ENCODE peak calls at places on chromosomes 16 and 17, in five cellular contexts. One of them, this sample, is unnamed.

GRCh38 chr16:19884021-19884485 is 595 bp downstream of the GPRC5B start:
- ATAC-seq in left lung: no peak
- ATAC-seq in heart right ventricle: peak
- ATAC-seq in PC-3: peak
- ATAC-seq in Panc1: peak
- ATAC-seq in this sample: no peak

GRCh38 chr16:23280483-23280967 is 21.6 kb upstream of the SCNN1B start:
- ATAC-seq in left lung: no peak
- ATAC-seq in heart right ventricle: no peak
- ATAC-seq in PC-3: peak
- ATAC-seq in Panc1: peak
- ATAC-seq in this sample: no peak

GRCh38 chr17:17737938-17738894 is 57.0 kb downstream of the RAI1 start:
- ATAC-seq in left lung: peak
- ATAC-seq in heart right ventricle: no peak
- ATAC-seq in PC-3: no peak
- ATAC-seq in Panc1: peak
- ATAC-seq in this sample: peak

GRCh38 chr17:43536236-43537088 is 9.7 kb downstream of the ETV4 start:
- ATAC-seq in left lung: no peak
- ATAC-seq in heart right ventricle: no peak
- ATAC-seq in PC-3: peak
- ATAC-seq in Panc1: no peak
- ATAC-seq in this sample: no peak

GRCh38 chr16:18833707-18834505 is 32.6 kb upstream of the ARL6IP1 start:
- ATAC-seq in left lung: no peak
- ATAC-seq in heart right ventricle: no peak
- ATAC-seq in PC-3: no peak
- ATAC-seq in Panc1: no peak
- ATAC-seq in this sample: no peak

GRCh38 chr16:57434003-57434402 is 13.2 kb downstream of the CIAPIN1 start:
- ATAC-seq in left lung: no peak
- ATAC-seq in heart right ventricle: no peak
- ATAC-seq in PC-3: no peak
- ATAC-seq in Panc1: no peak
- ATAC-seq in this sample: no peak

GRCh38 chr17:32654351-32654750 is 167.6 kb downstream of the CDK5R1 start:
- ATAC-seq in left lung: no peak
- ATAC-seq in heart right ventricle: no peak
- ATAC-seq in PC-3: no peak
- ATAC-seq in Panc1: no peak
- ATAC-seq in this sample: no peak

GRCh38 chr17:28466521-28467048 is 6.9 kb upstream of the SLC13A2 start:
- ATAC-seq in left lung: peak
- ATAC-seq in heart right ventricle: no peak
- ATAC-seq in PC-3: no peak
- ATAC-seq in Panc1: peak
- ATAC-seq in this sample: no peak

GRCh38 chr17:51850206-51850605 is 308.3 kb downstream of the CA10 start:
- ATAC-seq in left lung: no peak
- ATAC-seq in heart right ventricle: no peak
- ATAC-seq in PC-3: no peak
- ATAC-seq in Panc1: peak
- ATAC-seq in this sample: no peak

GRCh38 chr17:37301288-37301687 is 74.5 kb upstream of the C17orf78 start:
- ATAC-seq in left lung: peak
- ATAC-seq in heart right ventricle: peak
- ATAC-seq in PC-3: no peak
- ATAC-seq in Panc1: no peak
- ATAC-seq in this sample: peak

GRCh38 chr17:52546990-52547389 is 388.5 kb upstream of the CA10 start:
- ATAC-seq in left lung: no peak
- ATAC-seq in heart right ventricle: no peak
- ATAC-seq in PC-3: no peak
- ATAC-seq in Panc1: no peak
- ATAC-seq in this sample: no peak

GRCh38 chr17:29653995-29654714 is 31.4 kb upstream of the CORO6 start:
- ATAC-seq in left lung: no peak
- ATAC-seq in heart right ventricle: no peak
- ATAC-seq in PC-3: no peak
- ATAC-seq in Panc1: no peak
- ATAC-seq in this sample: no peak

GRCh38 chr17:77306790-77307478 is 166.2 kb downstream of the SEC14L1 start:
- ATAC-seq in left lung: no peak
- ATAC-seq in heart right ventricle: no peak
- ATAC-seq in PC-3: no peak
- ATAC-seq in Panc1: peak
- ATAC-seq in this sample: no peak

GRCh38 chr17:55089955-55090573 is 121.5 kb downstream of the STXBP4 start:
- ATAC-seq in left lung: peak
- ATAC-seq in heart right ventricle: no peak
- ATAC-seq in PC-3: peak
- ATAC-seq in Panc1: no peak
- ATAC-seq in this sample: no peak

GRCh38 chr17:68190495-68190894 is 57.3 kb upstream of the AMZ2 start:
- ATAC-seq in left lung: no peak
- ATAC-seq in heart right ventricle: no peak
- ATAC-seq in PC-3: no peak
- ATAC-seq in Panc1: no peak
- ATAC-seq in this sample: no peak

GRCh38 chr16:5615868-5616642 is 518.5 kb upstream of the EEF2KMT start:
- ATAC-seq in left lung: peak
- ATAC-seq in heart right ventricle: no peak
- ATAC-seq in PC-3: no peak
- ATAC-seq in Panc1: peak
- ATAC-seq in this sample: peak

GRCh38 chr16:901715-902601 is 68.8 kb downstream of the LMF1 start:
- ATAC-seq in left lung: no peak
- ATAC-seq in heart right ventricle: peak
- ATAC-seq in PC-3: no peak
- ATAC-seq in Panc1: peak
- ATAC-seq in this sample: no peak

DNA sequence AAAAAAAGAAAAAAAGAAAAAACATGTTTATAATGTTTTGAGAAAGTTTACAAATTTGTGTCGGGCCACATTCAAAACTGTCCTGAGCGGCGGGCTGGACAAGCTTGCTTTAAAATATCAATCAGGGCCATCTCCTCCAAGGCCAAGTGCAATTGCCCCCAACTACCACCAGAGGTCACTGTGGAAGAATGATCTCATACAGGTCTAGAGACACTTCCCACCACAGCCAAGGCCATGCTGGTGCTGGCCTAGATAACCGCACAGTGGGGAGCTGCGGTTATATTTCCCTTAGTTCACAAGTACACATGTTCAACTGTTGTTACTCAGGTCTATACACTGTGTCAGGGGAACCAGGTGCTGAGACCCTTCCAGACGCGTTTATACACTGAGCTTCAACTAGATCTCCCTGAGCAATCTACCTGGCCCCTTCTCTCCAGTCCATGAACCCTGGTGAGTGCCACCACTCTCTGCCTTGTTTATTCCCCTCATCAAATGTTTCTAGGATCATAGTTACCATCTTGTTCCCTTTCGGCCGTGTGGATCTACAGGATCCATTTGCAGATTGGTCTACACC is 83.8 kb upstream of the CCL2 start:
- ATAC-seq in left lung: peak
- ATAC-seq in heart right ventricle: no peak
- ATAC-seq in PC-3: peak
- ATAC-seq in Panc1: peak
- ATAC-seq in this sample: peak
- TF ChIP-seq CTCF in left lung: peak
- TF ChIP-seq CTCF in heart right ventricle: peak
- TF ChIP-seq CTCF in PC-3: peak
- TF ChIP-seq CTCF in Panc1: peak
- TF ChIP-seq CTCF in this sample: peak

GRCh38 chr16:67028555-67029248 is at the start of gene CBFB:
- ATAC-seq in left lung: peak
- ATAC-seq in heart right ventricle: peak
- ATAC-seq in PC-3: peak
- ATAC-seq in Panc1: peak
- ATAC-seq in this sample: peak
- TF ChIP-seq CTCF in left lung: peak
- TF ChIP-seq CTCF in heart right ventricle: no peak
- TF ChIP-seq CTCF in PC-3: peak
- TF ChIP-seq CTCF in Panc1: no peak
- TF ChIP-seq CTCF in this sample: peak

DNA sequence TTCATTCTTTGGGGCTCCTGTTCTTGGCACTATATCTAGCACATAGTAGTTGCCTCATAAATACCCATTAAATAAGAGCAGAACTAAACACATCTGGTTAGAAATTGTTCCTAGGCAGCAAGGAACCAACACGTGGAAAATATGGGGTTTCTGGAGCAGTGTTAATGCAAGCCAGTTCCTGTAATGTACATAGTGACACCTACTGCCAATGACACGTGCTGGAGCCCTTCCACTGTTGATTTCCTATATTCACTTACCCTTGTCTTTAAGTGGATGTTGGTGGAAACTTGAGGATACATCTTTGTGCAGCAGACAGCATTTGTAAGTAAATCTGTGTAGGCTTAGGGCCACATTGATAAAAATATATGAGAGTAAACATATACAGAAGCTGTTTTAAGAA is 1.6 kb upstream of the IRF8 start:
- ATAC-seq in left lung: no peak
- ATAC-seq in heart right ventricle: no peak
- ATAC-seq in PC-3: no peak
- ATAC-seq in Panc1: no peak
- ATAC-seq in this sample: no peak
- TF ChIP-seq CTCF in left lung: no peak
- TF ChIP-seq CTCF in heart right ventricle: no peak
- TF ChIP-seq CTCF in PC-3: no peak
- TF ChIP-seq CTCF in Panc1: no peak
- TF ChIP-seq CTCF in this sample: no peak

GRCh38 chr17:69336580-69336979 is 9.6 kb upstream of the ABCA5 start:
- ATAC-seq in left lung: no peak
- ATAC-seq in heart right ventricle: no peak
- ATAC-seq in PC-3: no peak
- ATAC-seq in Panc1: no peak
- ATAC-seq in this sample: no peak
- TF ChIP-seq CTCF in left lung: no peak
- TF ChIP-seq CTCF in heart right ventricle: no peak
- TF ChIP-seq CTCF in PC-3: peak
- TF ChIP-seq CTCF in Panc1: no peak
- TF ChIP-seq CTCF in this sample: no peak

GRCh38 chr16:15484662-15485061 is 50.3 kb downstream of the BMERB1 start:
- ATAC-seq in left lung: no peak
- ATAC-seq in heart right ventricle: no peak
- ATAC-seq in PC-3: no peak
- ATAC-seq in Panc1: no peak
- ATAC-seq in this sample: no peak

GRCh38 chr16:15485175-15485574 is 50.8 kb downstream of the BMERB1 start:
- ATAC-seq in left lung: no peak
- ATAC-seq in heart right ventricle: no peak
- ATAC-seq in PC-3: no peak
- ATAC-seq in Panc1: no peak
- ATAC-seq in this sample: no peak

GRCh38 chr16:15483857-15484256 is 49.5 kb downstream of the BMERB1 start:
- ATAC-seq in left lung: no peak
- ATAC-seq in heart right ventricle: no peak
- ATAC-seq in PC-3: no peak
- ATAC-seq in Panc1: no peak
- ATAC-seq in this sample: no peak

GRCh38 chr16:15482748-15483118 is 48.3 kb downstream of the BMERB1 start:
- ATAC-seq in left lung: no peak
- ATAC-seq in heart right ventricle: no peak
- ATAC-seq in PC-3: no peak
- ATAC-seq in Panc1: peak
- ATAC-seq in this sample: no peak

GRCh38 chr16:15482068-15482747 is 47.8 kb downstream of the BMERB1 start:
- ATAC-seq in left lung: peak
- ATAC-seq in heart right ventricle: peak
- ATAC-seq in PC-3: peak
- ATAC-seq in Panc1: peak
- ATAC-seq in this sample: peak
- TF ChIP-seq CTCF in left lung: no peak
- TF ChIP-seq CTCF in heart right ventricle: peak
- TF ChIP-seq CTCF in PC-3: peak
- TF ChIP-seq CTCF in Panc1: no peak
- TF ChIP-seq CTCF in this sample: no peak